ENCODE peak calls at places on chromosomes 12 and 14, in four cellular contexts. R is HuH-7; M is body of pancreas; H is stimulated activated CD4-positive, alpha-beta T cell treated with anti-CD3 and anti-CD28 coated beads, Interleukin-12 subunit alpha, Interleukin-12 subunit beta, amount 100 ng/mL, for 4 hours. F is an unnamed sample.

GRCh38 chr12:45259732-45260480 is 44.0 kb downstream of the ANO6 start:
- DNase-seq in R (peak), M (no peak), H (no peak), F (no peak)

GRCh38 chr14:76348898-76349297 is 27.0 kb upstream of the ESRRB start:
- DNase-seq in R (no peak), M (no peak), H (no peak), F (no peak)

GRCh38 chr12:29844667-29845066 is 60.9 kb upstream of the TMTC1 start:
- DNase-seq in R (no peak), M (no peak), H (no peak), F (no peak)

GRCh38 chr14:23538049-23538718 is 13.4 kb downstream of the ZFHX2 start:
- DNase-seq in R (no peak), M (no peak), H (no peak), F (no peak)

GRCh38 chr12:79056775-79057174 is 192.2 kb downstream of the SYT1 start:
- DNase-seq in R (no peak), M (no peak), H (no peak), F (no peak)

GRCh38 chr12:91958816-91959215 is 186.8 kb downstream of the BTG1 start:
- DNase-seq in R (no peak), M (no peak), H (no peak), F (no peak)

GRCh38 chr12:111193511-111193910 is 175.4 kb downstream of the PHETA1 start:
- DNase-seq in R (no peak), M (no peak), H (no peak), F (no peak)

GRCh38 chr12:33488036-33488435 is 48.4 kb upstream of the SYT10 start:
- DNase-seq in R (no peak), M (no peak), H (no peak), F (no peak)

GRCh38 chr12:101824831-101825230 is 5.9 kb downstream of the GNPTAB start:
- DNase-seq in R (no peak), M (no peak), H (no peak), F (no peak)

GRCh38 chr12:25436206-25436912 is 116.7 kb downstream of the LMNTD1 start:
- DNase-seq in R (peak), M (peak), H (no peak), F (no peak)

GRCh38 chr14:101469382-101470251 is 91.7 kb upstream of the DIO3 start:
- DNase-seq in R (no peak), M (no peak), H (no peak), F (no peak)

GRCh38 chr14:103692159-103692558 is 23.1 kb downstream of the XRCC3 start:
- DNase-seq in R (no peak), M (no peak), H (no peak), F (no peak)

GRCh38 chr12:93565760-93566159 is 6.7 kb upstream of the SOCS2 start:
- DNase-seq in R (no peak), M (no peak), H (no peak), F (no peak)

GRCh38 chr12:31518680-31519227 is 72.2 kb downstream of the DENND5B start:
- DNase-seq in R (no peak), M (peak), H (no peak), F (no peak)

GRCh38 chr14:74934476-74935339 is 11.6 kb upstream of the RPS6KL1 start:
- DNase-seq in R (no peak), M (no peak), H (no peak), F (no peak)

GRCh38 chr12:95282266-95282665 is 64.7 kb downstream of the VEZT start:
- DNase-seq in R (no peak), M (no peak), H (no peak), F (no peak)

GRCh38 chr12:91511795-91512420 is 329.3 kb upstream of the DCN start:
- DNase-seq in R (no peak), M (no peak), H (no peak), F (no peak)

GRCh38 chr14:79702197-79702596 is 509.1 kb downstream of the DIO2 start:
- DNase-seq in R (no peak), M (no peak), H (no peak), F (no peak)

GRCh38 chr14:81384900-81385299 is 15.2 kb downstream of the STON2 start:
- DNase-seq in R (no peak), M (no peak), H (no peak), F (no peak)

GRCh38 chr14:55433880-55434804 is 6.3 kb downstream of the TBPL2 start:
- DNase-seq in R (no peak), M (no peak), H (no peak), F (no peak)

GRCh38 chr14:53784688-53785087 is 171.9 kb downstream of the BMP4 start:
- DNase-seq in R (no peak), M (no peak), H (no peak), F (no peak)

GRCh38 chr12:124709722-124710656 is 142.6 kb upstream of the NCOR2 start:
- DNase-seq in R (no peak), M (no peak), H (no peak), F (no peak)

GRCh38 chr12:81257952-81258551 is 180.2 kb downstream of the ACSS3 start:
- DNase-seq in R (no peak), M (no peak), H (no peak), F (no peak)

GRCh38 chr12:116882742-116883141 is 1.5 kb upstream of the HRK start:
- DNase-seq in R (no peak), M (no peak), H (no peak), F (no peak)

GRCh38 chr12:47120736-47121135 is 41.0 kb upstream of the AMIGO2 start:
- DNase-seq in R (no peak), M (no peak), H (no peak), F (no peak)

GRCh38 chr14:77094672-77095284 is 3.3 kb upstream of the CIPC start:
- DNase-seq in R (peak), M (peak), H (peak), F (peak)

GRCh38 chr14:95220663-95221231 is 63.4 kb upstream of the DICER1 start:
- DNase-seq in R (no peak), M (no peak), H (no peak), F (peak)

GRCh38 chr12:44317651-44318126 is 481.8 kb downstream of the TMEM117 start:
- DNase-seq in R (peak), M (no peak), H (no peak), F (no peak)

F was measured in sigmoid colon.